ENCODE peak calls at places on chromosomes 6 and 20, in five cellular contexts. One of them, this sample, is unnamed.

GRCh38 chr6:125850361-125850760 is 59.6 kb downstream of the NCOA7 start:
- DNase-seq in A549: no peak
- DNase-seq in adrenal gland: no peak
- DNase-seq in PC-3: no peak
- DNase-seq in brain microvascular endothelial cell: no peak
- DNase-seq in this sample: no peak

GRCh38 chr6:131685266-131685780 is 15.9 kb downstream of the OR2A4 start:
- DNase-seq in brain microvascular endothelial cell: no peak
- DNase-seq in adrenal gland: no peak
- DNase-seq in PC-3: no peak
- DNase-seq in A549: no peak
- DNase-seq in this sample: no peak

GRCh38 chr20:48153523-48153922 is 368.2 kb upstream of the SULF2 start:
- DNase-seq in brain microvascular endothelial cell: no peak
- DNase-seq in adrenal gland: no peak
- DNase-seq in A549: no peak
- DNase-seq in PC-3: peak; percentile 19
- DNase-seq in this sample: no peak

GRCh38 chr20:45416917-45417316 is 976 bp downstream of the PIGT start:
- DNase-seq in PC-3: no peak
- DNase-seq in brain microvascular endothelial cell: no peak
- DNase-seq in A549: no peak
- DNase-seq in adrenal gland: no peak
- DNase-seq in this sample: no peak

GRCh38 chr6:139757766-139758655 is 383.6 kb upstream of the CITED2 start:
- DNase-seq in A549: no peak
- DNase-seq in adrenal gland: no peak
- DNase-seq in PC-3: no peak
- DNase-seq in brain microvascular endothelial cell: no peak
- DNase-seq in this sample: no peak

GRCh38 chr6:12371151-12371550 is 81.0 kb downstream of the EDN1 start:
- DNase-seq in brain microvascular endothelial cell: no peak
- DNase-seq in adrenal gland: no peak
- DNase-seq in PC-3: peak; percentile 17
- DNase-seq in A549: no peak
- DNase-seq in this sample: peak; percentile 56

GRCh38 chr6:103122766-103123601 is 1729.5 kb downstream of the GRIK2 start:
- DNase-seq in brain microvascular endothelial cell: peak; percentile 40
- DNase-seq in PC-3: peak; percentile 62
- DNase-seq in adrenal gland: peak; percentile 48
- DNase-seq in A549: no peak
- DNase-seq in this sample: peak; percentile 79

GRCh38 chr20:63698739-63699465 is 2.5 kb downstream of the TNFRSF6B start:
- DNase-seq in PC-3: peak; percentile 90
- DNase-seq in adrenal gland: peak; percentile 90
- DNase-seq in brain microvascular endothelial cell: peak; percentile 86
- DNase-seq in A549: peak; percentile 83
- DNase-seq in this sample: peak; percentile 92

GRCh38 chr6:99522531-99522930 is 7.3 kb upstream of the USP45 start:
- DNase-seq in adrenal gland: peak; percentile 25
- DNase-seq in PC-3: no peak
- DNase-seq in brain microvascular endothelial cell: peak; percentile 49
- DNase-seq in A549: peak; percentile 3
- DNase-seq in this sample: peak; percentile 47

GRCh38 chr6:129679250-129679649 is 30.7 kb downstream of the ARHGAP18 start:
- DNase-seq in PC-3: peak; percentile 3
- DNase-seq in brain microvascular endothelial cell: no peak
- DNase-seq in A549: no peak
- DNase-seq in adrenal gland: no peak
- DNase-seq in this sample: no peak

GRCh38 chr6:14276667-14277404 is 159.3 kb downstream of the CD83 start:
- DNase-seq in brain microvascular endothelial cell: peak; percentile 39
- DNase-seq in adrenal gland: no peak
- DNase-seq in A549: no peak
- DNase-seq in PC-3: no peak
- DNase-seq in this sample: no peak

GRCh38 chr6:69624944-69625343 is 171.9 kb downstream of the LMBRD1 start:
- DNase-seq in brain microvascular endothelial cell: no peak
- DNase-seq in adrenal gland: no peak
- DNase-seq in A549: no peak
- DNase-seq in PC-3: no peak
- DNase-seq in this sample: peak; percentile 7

GRCh38 chr20:43913291-43914025 is 1.2 kb upstream of the TOX2 start:
- DNase-seq in brain microvascular endothelial cell: no peak
- DNase-seq in adrenal gland: no peak
- DNase-seq in A549: no peak
- DNase-seq in PC-3: no peak
- DNase-seq in this sample: no peak

GRCh38 chr6:156777866-156778614 is 862 bp downstream of the ARID1B start:
- DNase-seq in adrenal gland: peak; percentile 52
- DNase-seq in A549: peak; percentile 21
- DNase-seq in PC-3: peak; percentile 35
- DNase-seq in brain microvascular endothelial cell: peak; percentile 32
- DNase-seq in this sample: peak; percentile 59

GRCh38 chr6:5752282-5752681 is 254.4 kb downstream of the NRN1 start:
- DNase-seq in A549: no peak
- DNase-seq in PC-3: peak; percentile 9
- DNase-seq in brain microvascular endothelial cell: peak; percentile 63
- DNase-seq in adrenal gland: no peak
- DNase-seq in this sample: peak; percentile 68

GRCh38 chr6:39979461-39980328 is 45.4 kb upstream of the MOCS1 start:
- DNase-seq in A549: no peak
- DNase-seq in brain microvascular endothelial cell: no peak
- DNase-seq in adrenal gland: no peak
- DNase-seq in PC-3: no peak
- DNase-seq in this sample: no peak

GRCh38 chr6:31058128-31058894 is 48.0 kb downstream of the MUC22 start:
- DNase-seq in A549: peak; percentile 74
- DNase-seq in adrenal gland: no peak
- DNase-seq in brain microvascular endothelial cell: peak; percentile 78
- DNase-seq in PC-3: peak; percentile 97
- DNase-seq in this sample: peak; percentile 96

GRCh38 chr6:139060332-139060731 is 31.8 kb downstream of the ABRACL start:
- DNase-seq in PC-3: no peak
- DNase-seq in brain microvascular endothelial cell: peak; percentile 55
- DNase-seq in A549: no peak
- DNase-seq in adrenal gland: no peak
- DNase-seq in this sample: peak; percentile 55

GRCh38 chr6:106026748-106027147 is 59.4 kb upstream of the PRDM1 start:
- DNase-seq in brain microvascular endothelial cell: no peak
- DNase-seq in adrenal gland: no peak
- DNase-seq in A549: no peak
- DNase-seq in PC-3: no peak
- DNase-seq in this sample: no peak

GRCh38 chr6:158322724-158323560 is 10.7 kb downstream of the TULP4 start:
- DNase-seq in brain microvascular endothelial cell: no peak
- DNase-seq in A549: peak; percentile 14
- DNase-seq in adrenal gland: no peak
- DNase-seq in PC-3: peak; percentile 82
- DNase-seq in this sample: peak; percentile 91

GRCh38 chr6:158131926-158132325 is 36.1 kb downstream of the SERAC1 start:
- DNase-seq in adrenal gland: no peak
- DNase-seq in A549: peak; percentile 18
- DNase-seq in brain microvascular endothelial cell: peak; percentile 22
- DNase-seq in PC-3: peak; percentile 39
- DNase-seq in this sample: peak; percentile 46

GRCh38 chr6:136226027-136226673 is 24.0 kb downstream of the MTFR2 start:
- DNase-seq in brain microvascular endothelial cell: peak; percentile 30
- DNase-seq in PC-3: peak; percentile 68
- DNase-seq in adrenal gland: peak; percentile 72
- DNase-seq in A549: peak; percentile 45
- DNase-seq in this sample: peak; percentile 44

GRCh38 chr6:46789434-46790358 is 3.5 kb upstream of the MEP1A start:
- DNase-seq in PC-3: no peak
- DNase-seq in adrenal gland: no peak
- DNase-seq in brain microvascular endothelial cell: no peak
- DNase-seq in A549: no peak
- DNase-seq in this sample: no peak

GRCh38 chr6:46792635-46793034 is 554 bp upstream of the MEP1A start:
- DNase-seq in adrenal gland: no peak
- DNase-seq in brain microvascular endothelial cell: no peak
- DNase-seq in A549: no peak
- DNase-seq in PC-3: no peak
- DNase-seq in this sample: no peak

GRCh38 chr6:46790359-46790874 is 2.8 kb upstream of the MEP1A start:
- DNase-seq in A549: no peak
- DNase-seq in adrenal gland: no peak
- DNase-seq in brain microvascular endothelial cell: no peak
- DNase-seq in PC-3: no peak
- DNase-seq in this sample: no peak

GRCh38 chr6:46794068-46794467 is 879 bp downstream of the MEP1A start:
- DNase-seq in adrenal gland: no peak
- DNase-seq in A549: no peak
- DNase-seq in PC-3: peak; percentile 30
- DNase-seq in brain microvascular endothelial cell: peak; percentile 24
- DNase-seq in this sample: peak; percentile 22

DNA sequence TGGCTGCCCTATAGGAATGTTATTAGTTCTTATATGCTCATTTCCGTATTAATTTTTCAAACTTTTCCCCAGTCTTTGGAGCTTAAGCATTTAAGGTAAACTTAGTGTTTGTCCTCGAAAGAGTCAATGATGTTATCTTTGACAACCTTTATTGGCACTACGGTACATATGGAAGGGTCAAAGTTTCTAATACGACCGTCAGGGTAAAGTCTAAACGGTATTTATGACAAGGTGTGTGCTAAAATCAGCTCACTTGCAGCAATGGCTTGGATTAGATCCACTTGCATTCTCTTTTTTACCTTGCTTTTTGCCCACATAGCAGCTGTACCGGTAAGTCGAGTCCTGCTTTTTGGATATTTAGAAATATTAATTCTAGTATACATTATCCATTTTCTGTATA is at the start of gene MEP1A:
- DNase-seq in PC-3: no peak
- DNase-seq in adrenal gland: no peak
- DNase-seq in brain microvascular endothelial cell: no peak
- DNase-seq in A549: no peak
- DNase-seq in this sample: no peak
- H3K4me3 ChIP-seq in PC-3: no peak within 1 kb of the TSS
- H3K4me3 ChIP-seq in adrenal gland: no peak within 1 kb of the TSS
- H3K4me3 ChIP-seq in brain microvascular endothelial cell: no peak within 1 kb of the TSS
- H3K4me3 ChIP-seq in A549: no peak within 1 kb of the TSS
- H3K4me3 ChIP-seq in this sample: no peak within 1 kb of the TSS

GRCh38 chr20:50325651-50326050 is 135.0 kb downstream of the CEBPB start:
- DNase-seq in adrenal gland: no peak
- DNase-seq in brain microvascular endothelial cell: no peak
- DNase-seq in PC-3: no peak
- DNase-seq in A549: no peak
- DNase-seq in this sample: no peak

GRCh38 chr20:50329981-50330503 is 139.4 kb downstream of the CEBPB start:
- DNase-seq in A549: no peak
- DNase-seq in PC-3: no peak
- DNase-seq in adrenal gland: no peak
- DNase-seq in brain microvascular endothelial cell: no peak
- DNase-seq in this sample: no peak

GRCh38 chr20:50328996-50329898 is 138.6 kb downstream of the CEBPB start:
- DNase-seq in brain microvascular endothelial cell: no peak
- DNase-seq in adrenal gland: no peak
- DNase-seq in PC-3: no peak
- DNase-seq in A549: no peak
- DNase-seq in this sample: no peak

GRCh38 chr20:50328161-50328979 is 137.7 kb downstream of the CEBPB start:
- DNase-seq in A549: no peak
- DNase-seq in adrenal gland: no peak
- DNase-seq in brain microvascular endothelial cell: no peak
- DNase-seq in PC-3: no peak
- DNase-seq in this sample: no peak

DNA sequence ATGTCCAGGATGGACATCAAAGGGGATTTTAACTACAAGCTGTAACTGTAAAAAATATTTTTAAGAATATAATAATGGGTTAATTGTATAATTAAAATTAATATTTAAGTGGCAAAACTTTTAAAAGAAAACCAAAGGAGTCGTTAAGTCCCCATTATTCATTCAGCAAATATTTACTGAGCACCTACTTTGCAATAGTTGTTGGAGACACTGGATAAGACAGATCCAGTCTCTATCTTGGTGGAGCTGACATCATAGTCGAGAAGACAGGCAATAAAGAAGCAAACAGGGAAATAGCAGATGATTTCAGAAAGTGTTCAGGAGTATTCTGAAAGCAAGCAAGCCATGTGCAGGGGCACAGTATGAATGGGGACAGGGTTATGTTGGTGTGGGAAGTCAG is 137.0 kb downstream of the CEBPB start:
- DNase-seq in adrenal gland: no peak
- DNase-seq in PC-3: peak; percentile 35
- DNase-seq in A549: no peak
- DNase-seq in brain microvascular endothelial cell: no peak
- DNase-seq in this sample: no peak
- H3K4me3 ChIP-seq in adrenal gland: no peak overlapping the region
- H3K4me3 ChIP-seq in PC-3: no peak overlapping the region
- H3K4me3 ChIP-seq in A549: no peak overlapping the region
- H3K4me3 ChIP-seq in brain microvascular endothelial cell: no peak overlapping the region
- H3K4me3 ChIP-seq in this sample: no peak overlapping the region

DNA sequence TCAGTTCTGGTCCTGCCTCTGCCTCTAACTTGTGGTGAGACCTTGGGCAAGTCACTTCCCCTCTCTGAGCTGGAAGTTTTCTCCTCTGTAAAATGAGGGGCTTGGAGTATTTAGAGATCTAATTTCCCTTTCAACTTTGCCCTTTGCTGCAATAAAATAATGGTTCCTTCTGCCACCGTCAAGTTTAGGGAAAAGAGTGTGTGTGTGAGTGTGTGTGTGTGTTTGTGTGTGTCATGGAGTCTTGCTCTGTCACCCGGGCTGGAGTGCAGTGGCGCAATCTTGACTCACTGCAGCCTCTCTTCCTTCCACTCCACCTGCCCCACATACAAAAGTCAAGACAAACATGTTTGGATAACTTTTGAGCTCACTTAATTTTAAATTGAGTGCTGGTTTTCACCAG is 39.2 kb upstream of the PIM1 start:
- DNase-seq in A549: no peak
- DNase-seq in PC-3: peak; percentile 50
- DNase-seq in adrenal gland: peak; percentile 78
- DNase-seq in brain microvascular endothelial cell: peak; percentile 41
- DNase-seq in this sample: peak; percentile 83
- H3K4me3 ChIP-seq in A549: no peak overlapping the region
- H3K4me3 ChIP-seq in PC-3: no peak overlapping the region
- H3K4me3 ChIP-seq in adrenal gland: no peak overlapping the region
- H3K4me3 ChIP-seq in brain microvascular endothelial cell: no peak overlapping the region
- H3K4me3 ChIP-seq in this sample: no peak overlapping the region

DNA sequence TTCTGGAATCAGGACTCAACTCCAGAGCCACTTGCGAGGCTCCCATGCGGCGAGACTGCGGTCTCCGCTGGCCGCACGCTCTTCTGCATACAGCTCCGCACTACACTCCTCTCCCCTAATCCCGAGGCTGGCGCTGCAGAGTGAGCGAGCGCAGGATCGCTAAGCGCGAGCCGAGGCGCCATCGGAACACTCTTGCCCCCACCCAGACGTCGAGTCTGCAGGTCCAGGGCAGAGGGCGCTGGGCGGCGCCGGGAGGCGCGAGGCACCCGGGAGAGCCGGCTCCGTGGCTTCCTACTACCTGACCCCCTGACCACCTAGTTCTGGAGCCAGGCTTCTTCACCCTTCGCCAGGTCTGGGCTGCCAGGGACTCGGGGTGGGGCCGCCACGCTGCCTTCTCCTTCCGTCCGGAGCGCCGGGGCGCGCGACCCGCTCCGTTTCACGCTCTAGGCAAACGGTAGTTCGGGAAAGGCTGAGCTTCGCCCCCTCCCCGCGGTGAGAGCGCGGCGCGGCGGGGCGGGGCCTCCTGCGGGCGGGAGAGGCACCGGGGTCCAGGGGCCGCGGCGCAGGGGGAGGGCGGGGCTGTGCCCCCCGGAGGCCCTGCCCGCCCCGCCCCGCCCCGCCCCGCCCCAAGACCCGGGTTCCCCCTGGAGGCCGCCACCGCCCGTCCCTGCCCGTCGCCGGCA is 5.4 kb upstream of the TUBB2A start:
- DNase-seq in brain microvascular endothelial cell: peak; percentile 53
- DNase-seq in adrenal gland: peak; percentile 64
- DNase-seq in A549: peak; percentile 55
- DNase-seq in PC-3: peak; percentile 78
- DNase-seq in this sample: peak; percentile 65
- H3K4me3 ChIP-seq in brain microvascular endothelial cell: peak overlapping the region; percentile 68
- H3K4me3 ChIP-seq in adrenal gland: no peak overlapping the region
- H3K4me3 ChIP-seq in A549: peak overlapping the region; percentile 65
- H3K4me3 ChIP-seq in PC-3: peak overlapping the region; percentile 74
- H3K4me3 ChIP-seq in this sample: peak overlapping the region; percentile 51

This sample was measured in epithelial cell of esophagus.